ENCODE peak calls at places on chromosomes 6 and 20, in five cellular contexts. U, N, R, V and L are unnamed samples.

GRCh38 chr6:118812972-118813371 is 81.0 kb upstream of the ASF1A start:
- DNase-seq in U (no peak), N (no peak), R (peak; percentile 16), V (no peak), L (no peak)

GRCh38 chr6:37426945-37427510 is 6.0 kb upstream of the CMTR1 start:
- DNase-seq in U (no peak), N (no peak), R (no peak), V (no peak), L (no peak)

GRCh38 chr6:22298393-22299010 is 1.7 kb upstream of the PRL start:
- DNase-seq in U (no peak), N (no peak), R (no peak), V (no peak), L (no peak)

GRCh38 chr20:63070771-63071540 is 64.2 kb upstream of the BHLHE23 start:
- DNase-seq in U (no peak), N (no peak), R (no peak), V (no peak), L (no peak)

GRCh38 chr6:26183581-26184408 is 96.6 kb downstream of the HFE start:
- DNase-seq in U (no peak), N (no peak), R (peak; percentile 64), V (peak; percentile 94), L (no peak)

GRCh38 chr20:32442630-32443029 is 84.5 kb downstream of the ASXL1 start:
- DNase-seq in U (no peak), N (no peak), R (no peak), V (no peak), L (no peak)

GRCh38 chr20:4876731-4877130 is 124.6 kb downstream of the SLC23A2 start:
- DNase-seq in U (no peak), N (no peak), R (no peak), V (no peak), L (no peak)

GRCh38 chr6:138103876-138104275 is 3.3 kb downstream of the PERP start:
- DNase-seq in U (no peak), N (no peak), R (no peak), V (no peak), L (no peak)

GRCh38 chr6:125546827-125547226 is 202.6 kb upstream of the HEY2 start:
- DNase-seq in U (no peak), N (no peak), R (no peak), V (peak; percentile 31), L (no peak)

GRCh38 chr20:56352656-56353055 is 6.1 kb upstream of the FAM210B start:
- DNase-seq in U (no peak), N (no peak), R (no peak), V (no peak), L (no peak)

GRCh38 chr6:116005508-116005855 is 55.2 kb downstream of the FRK start:
- DNase-seq in U (no peak), N (no peak), R (no peak), V (no peak), L (no peak)

GRCh38 chr6:134961366-134961765 is 11.5 kb upstream of the ALDH8A1 start:
- DNase-seq in U (no peak), N (no peak), R (no peak), V (no peak), L (no peak)

GRCh38 chr6:158519354-158519753 is 40.5 kb upstream of the TMEM181 start:
- DNase-seq in U (no peak), N (no peak), R (no peak), V (no peak), L (no peak)

GRCh38 chr6:79453558-79454042 is 83.6 kb downstream of the LCA5 start:
- DNase-seq in U (no peak), N (no peak), R (no peak), V (peak; percentile 75), L (no peak)

GRCh38 chr6:169780571-169781091 is 29.2 kb downstream of the ERMARD start:
- DNase-seq in U (no peak), N (no peak), R (no peak), V (peak; percentile 28), L (no peak)

GRCh38 chr6:166206510-166207389 is 39.1 kb upstream of the TBXT start:
- DNase-seq in U (no peak), N (no peak), R (no peak), V (peak; percentile 34), L (no peak)

GRCh38 chr6:16498237-16498636 is 259.9 kb downstream of the GMPR start:
- DNase-seq in U (no peak), N (no peak), R (no peak), V (no peak), L (no peak)

GRCh38 chr20:24778585-24779031 is 170.5 kb upstream of the CST7 start:
- DNase-seq in U (no peak), N (no peak), R (no peak), V (no peak), L (no peak)

GRCh38 chr6:2108700-2109306 is 136.6 kb downstream of the GMDS start:
- DNase-seq in U (no peak), N (no peak), R (no peak), V (no peak), L (no peak)

GRCh38 chr6:75525682-75526081 is 32.1 kb upstream of the FILIP1 start:
- DNase-seq in U (no peak), N (no peak), R (no peak), V (no peak), L (no peak)

GRCh38 chr6:7617954-7618764 is 28.2 kb downstream of the SNRNP48 start:
- DNase-seq in U (no peak), N (no peak), R (no peak), V (peak; percentile 97), L (peak; percentile 65)